ENCODE peak calls at places on chromosomes 2 and 18, in six cellular contexts. One of them, this sample, is unnamed.
A peak's percentile ranks its signal among the peaks of the same experiment; 100 is the strongest.

GRCh38 chr2:153163055-153163454 is 315.5 kb downstream of the RPRM start:
- DNase-seq in IMR-90: no peak
- DNase-seq in neuronal stem cell: peak; percentile 33
- DNase-seq in mesenchymal stem cell: no peak
- DNase-seq in H9: peak; percentile 37
- DNase-seq in H1: peak; percentile 5
- DNase-seq in this sample: peak; percentile 82

GRCh38 chr2:45741451-45741850 is 90.0 kb downstream of the PRKCE start:
- DNase-seq in H1: no peak
- DNase-seq in neuronal stem cell: no peak
- DNase-seq in IMR-90: no peak
- DNase-seq in H9: no peak
- DNase-seq in mesenchymal stem cell: no peak
- DNase-seq in this sample: no peak

GRCh38 chr18:48838921-48839818 is 111.6 kb downstream of the SMAD7 start:
- DNase-seq in H1: no peak
- DNase-seq in IMR-90: peak; percentile 73
- DNase-seq in neuronal stem cell: no peak
- DNase-seq in mesenchymal stem cell: peak; percentile 90
- DNase-seq in H9: no peak
- DNase-seq in this sample: no peak

GRCh38 chr2:70647873-70648481 is 94.4 kb upstream of the TGFA start:
- DNase-seq in IMR-90: peak; percentile 44
- DNase-seq in H1: peak; percentile 73
- DNase-seq in mesenchymal stem cell: peak; percentile 49
- DNase-seq in neuronal stem cell: peak; percentile 69
- DNase-seq in H9: peak; percentile 87
- DNase-seq in this sample: peak; percentile 84

GRCh38 chr18:79410731-79411613 is 15.2 kb downstream of the NFATC1 start:
- DNase-seq in mesenchymal stem cell: no peak
- DNase-seq in IMR-90: no peak
- DNase-seq in neuronal stem cell: no peak
- DNase-seq in H9: no peak
- DNase-seq in H1: no peak
- DNase-seq in this sample: no peak

GRCh38 chr2:153870308-153870707 is 1.4 kb upstream of the GALNT13 start:
- DNase-seq in neuronal stem cell: no peak
- DNase-seq in H1: no peak
- DNase-seq in IMR-90: no peak
- DNase-seq in H9: no peak
- DNase-seq in mesenchymal stem cell: no peak
- DNase-seq in this sample: peak; percentile 24

GRCh38 chr2:5791371-5791770 is 99.2 kb downstream of the SOX11 start:
- DNase-seq in H9: no peak
- DNase-seq in IMR-90: peak; percentile 29
- DNase-seq in H1: no peak
- DNase-seq in mesenchymal stem cell: no peak
- DNase-seq in neuronal stem cell: no peak
- DNase-seq in this sample: no peak

GRCh38 chr18:50313031-50313607 is 25.6 kb upstream of the CXXC1 start:
- DNase-seq in H9: no peak
- DNase-seq in IMR-90: no peak
- DNase-seq in neuronal stem cell: no peak
- DNase-seq in H1: no peak
- DNase-seq in mesenchymal stem cell: no peak
- DNase-seq in this sample: no peak

GRCh38 chr2:33836628-33837027 is 237.5 kb upstream of the FAM98A start:
- DNase-seq in neuronal stem cell: no peak
- DNase-seq in IMR-90: no peak
- DNase-seq in H9: no peak
- DNase-seq in mesenchymal stem cell: no peak
- DNase-seq in H1: no peak
- DNase-seq in this sample: no peak

GRCh38 chr2:84481702-84482101 is 22.6 kb upstream of the SUCLG1 start:
- DNase-seq in neuronal stem cell: no peak
- DNase-seq in mesenchymal stem cell: peak; percentile 28
- DNase-seq in H1: no peak
- DNase-seq in IMR-90: peak; percentile 77
- DNase-seq in H9: no peak
- DNase-seq in this sample: no peak

GRCh38 chr2:207184348-207184747 is 18.6 kb upstream of the KLF7 start:
- DNase-seq in H1: no peak
- DNase-seq in mesenchymal stem cell: peak; percentile 23
- DNase-seq in neuronal stem cell: no peak
- DNase-seq in IMR-90: peak; percentile 77
- DNase-seq in H9: no peak
- DNase-seq in this sample: no peak

GRCh38 chr18:48889115-48889941 is 61.4 kb downstream of the SMAD7 start:
- DNase-seq in H1: no peak
- DNase-seq in mesenchymal stem cell: peak; percentile 37
- DNase-seq in IMR-90: no peak
- DNase-seq in neuronal stem cell: peak; percentile 14
- DNase-seq in H9: peak; percentile 80
- DNase-seq in this sample: peak; percentile 72

GRCh38 chr2:135256531-135257258 is 204.6 kb downstream of the RAB3GAP1 start:
- DNase-seq in mesenchymal stem cell: peak; percentile 6
- DNase-seq in IMR-90: peak; percentile 57
- DNase-seq in neuronal stem cell: no peak
- DNase-seq in H9: no peak
- DNase-seq in H1: no peak
- DNase-seq in this sample: peak; percentile 33

GRCh38 chr18:66329716-66330115 is 274.2 kb downstream of the CDH19 start:
- DNase-seq in H9: no peak
- DNase-seq in IMR-90: no peak
- DNase-seq in H1: no peak
- DNase-seq in mesenchymal stem cell: no peak
- DNase-seq in neuronal stem cell: no peak
- DNase-seq in this sample: no peak

GRCh38 chr2:55779459-55780421 is 86.1 kb upstream of the PNPT1 start:
- DNase-seq in IMR-90: peak; percentile 82
- DNase-seq in neuronal stem cell: no peak
- DNase-seq in mesenchymal stem cell: peak; percentile 61
- DNase-seq in H1: no peak
- DNase-seq in H9: no peak
- DNase-seq in this sample: peak; percentile 85

GRCh38 chr2:181395871-181396574 is 61.2 kb upstream of the ITGA4 start:
- DNase-seq in H9: no peak
- DNase-seq in neuronal stem cell: no peak
- DNase-seq in IMR-90: no peak
- DNase-seq in mesenchymal stem cell: no peak
- DNase-seq in H1: no peak
- DNase-seq in this sample: no peak

GRCh38 chr2:144414324-144414845 is 105.5 kb downstream of the ZEB2 start:
- DNase-seq in H1: no peak
- DNase-seq in neuronal stem cell: no peak
- DNase-seq in mesenchymal stem cell: peak; percentile 94
- DNase-seq in IMR-90: peak; percentile 97
- DNase-seq in H9: no peak
- DNase-seq in this sample: no peak

GRCh38 chr18:47628898-47629297 is 301.6 kb downstream of the SMAD2 start:
- DNase-seq in H1: no peak
- DNase-seq in H9: no peak
- DNase-seq in IMR-90: no peak
- DNase-seq in mesenchymal stem cell: no peak
- DNase-seq in neuronal stem cell: no peak
- DNase-seq in this sample: no peak

GRCh38 chr2:71922501-71923142 is 225.0 kb downstream of the CYP26B1 start:
- DNase-seq in H9: peak; percentile 18
- DNase-seq in IMR-90: no peak
- DNase-seq in H1: no peak
- DNase-seq in neuronal stem cell: no peak
- DNase-seq in mesenchymal stem cell: no peak
- DNase-seq in this sample: no peak

GRCh38 chr2:50963734-50964133 is 68.2 kb downstream of the NRXN1 start:
- DNase-seq in H1: no peak
- DNase-seq in mesenchymal stem cell: no peak
- DNase-seq in H9: no peak
- DNase-seq in neuronal stem cell: no peak
- DNase-seq in IMR-90: no peak
- DNase-seq in this sample: no peak

GRCh38 chr2:74835831-74836674 is 2.1 kb downstream of the HK2 start:
- DNase-seq in H1: no peak
- DNase-seq in H9: peak; percentile 36
- DNase-seq in neuronal stem cell: peak; percentile 52
- DNase-seq in mesenchymal stem cell: peak; percentile 65
- DNase-seq in IMR-90: peak; percentile 53
- DNase-seq in this sample: peak; percentile 90

GRCh38 chr2:133504566-133505505 is 63.4 kb downstream of the NCKAP5 start:
- DNase-seq in IMR-90: peak; percentile 51
- DNase-seq in H9: no peak
- DNase-seq in mesenchymal stem cell: peak; percentile 12
- DNase-seq in neuronal stem cell: no peak
- DNase-seq in H1: no peak
- DNase-seq in this sample: no peak

GRCh38 chr2:449246-450067 is 161.6 kb upstream of the ALKAL2 start:
- DNase-seq in IMR-90: no peak
- DNase-seq in mesenchymal stem cell: no peak
- DNase-seq in H9: peak; percentile 38
- DNase-seq in neuronal stem cell: no peak
- DNase-seq in H1: no peak
- DNase-seq in this sample: peak; percentile 22

GRCh38 chr2:134276381-134277172 is 22.7 kb downstream of the MGAT5 start:
- DNase-seq in H1: no peak
- DNase-seq in neuronal stem cell: no peak
- DNase-seq in mesenchymal stem cell: peak; percentile 48
- DNase-seq in H9: no peak
- DNase-seq in IMR-90: peak; percentile 26
- DNase-seq in this sample: no peak

GRCh38 chr2:27407798-27408491 is 1.4 kb downstream of the PPM1G start:
- DNase-seq in neuronal stem cell: peak; percentile 46
- DNase-seq in H1: no peak
- DNase-seq in IMR-90: peak; percentile 73
- DNase-seq in H9: peak; percentile 60
- DNase-seq in mesenchymal stem cell: peak; percentile 65
- DNase-seq in this sample: peak; percentile 90
- H3K79me1 ChIP-seq in neuronal stem cell: peaks cover 5% of the 10 kb centered on the region
- H3K79me1 ChIP-seq in H1: no peaks in the 10 kb centered on the region
- H3K79me1 ChIP-seq in IMR-90: peaks cover 20% of the 10 kb centered on the region
- H3K79me1 ChIP-seq in H9: peaks cover 3% of the 10 kb centered on the region
- H3K79me1 ChIP-seq in mesenchymal stem cell: no peaks in the 10 kb centered on the region
- H3K79me1 ChIP-seq in this sample: no peaks in the 10 kb centered on the region

GRCh38 chr2:209316141-209316540 is 107.7 kb upstream of the MAP2 start:
- DNase-seq in H9: no peak
- DNase-seq in H1: no peak
- DNase-seq in neuronal stem cell: no peak
- DNase-seq in IMR-90: no peak
- DNase-seq in mesenchymal stem cell: no peak
- DNase-seq in this sample: no peak
- H2BK15ac ChIP-seq in H9: no peak overlapping the region
- H2BK15ac ChIP-seq in H1: no peak overlapping the region
- H2BK15ac ChIP-seq in neuronal stem cell: no peak overlapping the region
- H2BK15ac ChIP-seq in IMR-90: no peak overlapping the region
- H2BK15ac ChIP-seq in mesenchymal stem cell: no peak overlapping the region
- H2BK15ac ChIP-seq in this sample: no peak overlapping the region

DNA sequence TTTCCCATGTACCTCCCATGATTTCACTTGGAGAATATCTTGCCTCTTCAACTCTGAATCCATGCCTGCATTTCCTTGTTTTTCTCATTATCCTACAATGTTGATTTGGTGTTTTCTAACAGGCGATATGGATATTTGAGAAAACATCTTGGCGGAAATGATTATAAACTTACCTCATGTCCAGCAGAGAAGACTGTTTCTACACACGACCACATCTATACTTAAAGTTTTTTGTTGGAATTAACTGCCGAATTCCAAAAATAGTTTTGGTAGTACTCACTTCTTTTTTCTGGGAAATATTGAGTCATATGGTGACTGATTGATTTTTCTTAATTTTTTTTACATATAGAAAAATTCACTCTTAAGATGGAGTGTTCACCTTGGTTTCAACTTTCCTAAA is 41.4 kb upstream of the TMEFF2 start:
- DNase-seq in H1: no peak
- DNase-seq in H9: no peak
- DNase-seq in IMR-90: peak; percentile 73
- DNase-seq in neuronal stem cell: no peak
- DNase-seq in mesenchymal stem cell: peak; percentile 12
- DNase-seq in this sample: no peak
- H3K27ac ChIP-seq in H1: no peak overlapping the region
- H3K27ac ChIP-seq in H9: no peak overlapping the region
- H3K27ac ChIP-seq in IMR-90: no peak overlapping the region
- H3K27ac ChIP-seq in neuronal stem cell: no peak overlapping the region
- H3K27ac ChIP-seq in mesenchymal stem cell: peak overlapping the region; percentile 90
- H3K27ac ChIP-seq in this sample: no peak overlapping the region

GRCh38 chr2:31378389-31378788 is 36.2 kb downstream of the XDH start:
- DNase-seq in H9: no peak
- DNase-seq in neuronal stem cell: no peak
- DNase-seq in mesenchymal stem cell: no peak
- DNase-seq in IMR-90: no peak
- DNase-seq in H1: no peak
- DNase-seq in this sample: no peak

GRCh38 chr2:31380243-31380642 is 34.3 kb downstream of the XDH start:
- DNase-seq in H9: no peak
- DNase-seq in IMR-90: no peak
- DNase-seq in H1: no peak
- DNase-seq in mesenchymal stem cell: no peak
- DNase-seq in neuronal stem cell: no peak
- DNase-seq in this sample: no peak

GRCh38 chr2:31379747-31380146 is 34.8 kb downstream of the XDH start:
- DNase-seq in H9: no peak
- DNase-seq in mesenchymal stem cell: no peak
- DNase-seq in H1: no peak
- DNase-seq in IMR-90: no peak
- DNase-seq in neuronal stem cell: no peak
- DNase-seq in this sample: no peak

GRCh38 chr2:31381601-31382000 is 32.9 kb downstream of the XDH start:
- DNase-seq in neuronal stem cell: no peak
- DNase-seq in mesenchymal stem cell: no peak
- DNase-seq in H9: no peak
- DNase-seq in IMR-90: no peak
- DNase-seq in H1: no peak
- DNase-seq in this sample: no peak

DNA sequence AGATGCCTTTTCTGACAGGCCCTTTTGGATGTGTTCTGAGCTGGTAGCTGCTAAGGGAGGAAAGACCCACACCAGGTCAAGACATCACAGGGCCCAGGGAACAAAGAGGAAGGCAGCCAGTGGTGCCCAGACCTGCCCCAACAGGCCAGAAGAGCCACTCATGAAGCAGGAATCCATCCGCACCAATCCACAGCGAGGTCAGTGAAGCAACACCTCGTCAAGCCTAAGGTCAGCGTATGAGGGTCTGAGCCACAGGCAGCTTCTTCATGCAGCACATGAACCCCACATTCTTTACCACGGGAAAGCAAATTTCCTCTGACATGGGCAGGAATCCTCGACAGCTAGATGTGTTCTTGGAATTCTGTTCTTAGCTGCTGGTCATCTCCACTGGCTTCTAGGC is 35.4 kb downstream of the XDH start:
- DNase-seq in IMR-90: no peak
- DNase-seq in H1: no peak
- DNase-seq in neuronal stem cell: no peak
- DNase-seq in mesenchymal stem cell: no peak
- DNase-seq in H9: no peak
- DNase-seq in this sample: no peak
- H3K79me1 ChIP-seq in IMR-90: no peaks in the 10 kb centered on the region
- H3K79me1 ChIP-seq in H1: no peaks in the 10 kb centered on the region
- H3K79me1 ChIP-seq in neuronal stem cell: no peaks in the 10 kb centered on the region
- H3K79me1 ChIP-seq in mesenchymal stem cell: no peaks in the 10 kb centered on the region
- H3K79me1 ChIP-seq in H9: no peaks in the 10 kb centered on the region
- H3K79me1 ChIP-seq in this sample: no peaks in the 10 kb centered on the region

GRCh38 chr2:139967665-139968064 is 1187.5 kb upstream of the NXPH2 start:
- DNase-seq in H1: no peak
- DNase-seq in IMR-90: no peak
- DNase-seq in H9: no peak
- DNase-seq in neuronal stem cell: no peak
- DNase-seq in mesenchymal stem cell: no peak
- DNase-seq in this sample: peak; percentile 69
- H2BK15ac ChIP-seq in H1: no peak overlapping the region
- H2BK15ac ChIP-seq in IMR-90: no peak overlapping the region
- H2BK15ac ChIP-seq in H9: no peak overlapping the region
- H2BK15ac ChIP-seq in neuronal stem cell: no peak overlapping the region
- H2BK15ac ChIP-seq in mesenchymal stem cell: no peak overlapping the region
- H2BK15ac ChIP-seq in this sample: no peak overlapping the region